ENCODE peak calls at places on chromosome 2, in five cellular contexts. B is SK-N-SH treated with all-trans-retinoic acid at 6 μM for 48 hours; I is body of pancreas; C is aorta; J is activated T-cell treated with anti-CD3 and anti-CD28 coated beads, Interleukin-2, amount 50 U/mL, for 72 hours. Y is an unnamed sample.

GRCh38 chr2:84694088-84694622 is 177.9 kb downstream of the DNAH6 start:
- ATAC-seq in C (no peak), B (no peak), J (peak; percentile 34), I (no peak), Y (peak; percentile 32)

GRCh38 chr2:174023591-174024523 is 58.7 kb upstream of the SP3 start:
- ATAC-seq in B (peak; percentile 52), J (peak; percentile 86), C (peak; percentile 73), I (peak; percentile 38), Y (peak; percentile 90)

GRCh38 chr2:224894356-224894755 is 147.9 kb downstream of the DOCK10 start:
- ATAC-seq in B (no peak), C (no peak), J (peak; percentile 50), I (no peak), Y (peak; percentile 92)

GRCh38 chr2:111930404-111930803 is 32.0 kb downstream of the MERTK start:
- ATAC-seq in I (no peak), J (peak; percentile 62), B (no peak), C (no peak), Y (peak; percentile 78)

GRCh38 chr2:43519711-43520221 is 76.1 kb downstream of the THADA start:
- ATAC-seq in J (peak; percentile 36), C (peak; percentile 79), B (peak; percentile 65), I (peak; percentile 64), Y (peak; percentile 71)

GRCh38 chr2:27408601-27409320 is 630 bp downstream of the PPM1G start:
- ATAC-seq in C (peak; percentile 59), I (peak; percentile 11), J (peak; percentile 21), B (peak; percentile 70), Y (peak; percentile 25)

GRCh38 chr2:138818479-138818878 is 38.3 kb upstream of the NXPH2 start:
- ATAC-seq in I (no peak), J (no peak), B (no peak), C (no peak), Y (no peak)

GRCh38 chr2:170313636-170314348 is 135.8 kb downstream of the MYO3B start:
- ATAC-seq in I (no peak), J (no peak), C (no peak), B (no peak), Y (no peak)

GRCh38 chr2:106037262-106037661 is 156.8 kb downstream of the UXS1 start:
- ATAC-seq in C (no peak), I (no peak), B (no peak), J (no peak), Y (no peak)

GRCh38 chr2:32947484-32948143 is 861 bp downstream of the LTBP1 start:
- ATAC-seq in B (peak; percentile 44), J (peak; percentile 53), C (peak; percentile 47), I (peak; percentile 43), Y (peak; percentile 20)

GRCh38 chr2:85662899-85663683 is 4.9 kb downstream of the SFTPB start:
- ATAC-seq in I (peak; percentile 54), B (peak; percentile 91), C (peak; percentile 69), J (no peak), Y (no peak)

GRCh38 chr2:20092901-20093235 is 41.4 kb upstream of the LAPTM4A start:
- ATAC-seq in I (no peak), J (no peak), B (no peak), C (no peak), Y (no peak)

GRCh38 chr2:215366440-215367032 is 54.7 kb downstream of the ATIC start:
- ATAC-seq in I (no peak), J (no peak), B (no peak), C (no peak), Y (no peak)

GRCh38 chr2:44897406-44897805 is 44.1 kb upstream of the SIX3 start:
- ATAC-seq in C (no peak), J (no peak), I (no peak), B (no peak), Y (no peak)

GRCh38 chr2:39099820-39100728 is 20.8 kb downstream of the SOS1 start:
- ATAC-seq in C (no peak), I (no peak), B (no peak), J (peak; percentile 94), Y (peak; percentile 91)

GRCh38 chr2:222949073-222949472 is 88.2 kb downstream of the ACSL3 start:
- ATAC-seq in J (no peak), B (no peak), I (no peak), C (no peak), Y (no peak)

GRCh38 chr2:6888724-6889123 is 11.1 kb downstream of the RSAD2 start:
- ATAC-seq in C (no peak), J (no peak), I (no peak), B (no peak), Y (no peak)

GRCh38 chr2:159013103-159013502 is 44.7 kb downstream of the TANC1 start:
- ATAC-seq in C (no peak), B (no peak), I (no peak), J (no peak), Y (no peak)

GRCh38 chr2:216274194-216274593 is 98.1 kb downstream of the MARCHF4 start:
- ATAC-seq in C (peak; percentile 29), J (no peak), B (peak; percentile 67), I (no peak), Y (peak; percentile 18)

GRCh38 chr2:54360055-54360792 is 95.9 kb upstream of the SPTBN1 start:
- ATAC-seq in C (peak; percentile 85), J (no peak), B (peak; percentile 98), I (peak; percentile 94), Y (no peak)

GRCh38 chr2:181457741-181458425 is 697 bp downstream of the ITGA4 start:
- ATAC-seq in I (peak; percentile 28), B (peak; percentile 74), J (peak; percentile 36), C (peak; percentile 55), Y (peak; percentile 37)

GRCh38 chr2:110852541-110853263 is 120.3 kb downstream of the ACOXL start:
- ATAC-seq in C (no peak), I (no peak), B (no peak), J (peak; percentile 74), Y (peak; percentile 79)

GRCh38 chr2:27446057-27446456 is 3.9 kb downstream of the KRTCAP3 start:
- ATAC-seq in C (no peak), I (peak; percentile 79), J (no peak), B (no peak), Y (peak; percentile 13)

GRCh38 chr2:47019532-47019931 is 103.9 kb upstream of the MCFD2 start:
- ATAC-seq in C (no peak), I (no peak), J (no peak), B (no peak), Y (no peak)

GRCh38 chr2:127508621-127509034 is 17.7 kb downstream of the IWS1 start:
- ATAC-seq in B (peak; percentile 93), J (no peak), I (peak; percentile 88), C (peak; percentile 93), Y (peak; percentile 75)

GRCh38 chr2:148519013-148519412 is 125.5 kb upstream of the EPC2 start:
- ATAC-seq in C (peak; percentile 19), J (no peak), B (no peak), I (no peak), Y (no peak)

GRCh38 chr2:195342105-195342504 is 314.9 kb upstream of the SLC39A10 start:
- ATAC-seq in B (no peak), C (no peak), J (no peak), I (no peak), Y (no peak)

Y was measured in activated T-helper 17 cell treated with anti-CD3 and anti-CD28 coated beads, Interleukin-2, amount 50 U/mL, for 72 hours.